ENCODE peak calls at places on chromosomes 13 and 19, in five cellular contexts. X is effector memory CD4-positive, alpha-beta T cell; F is stimulated activated naive CD4-positive, alpha-beta T cell treated with Interleukin-2 at 50 U/mL for 16 hours; L is activated naive CD4-positive, alpha-beta T cell; Q is C1 segment of cervical spinal cord. A is an unnamed sample.
A peak's percentile ranks its signal among the peaks of the same experiment; 100 is the strongest.

GRCh38 chr19:18109731-18110671 is 12.4 kb downstream of the MAST3 start:
- DNase-seq in X (no peak), F (peak; percentile 37), L (no peak), Q (no peak), A (no peak)

GRCh38 chr19:5973867-5974635 is 3.9 kb downstream of the RANBP3 start:
- DNase-seq in X (no peak), F (no peak), L (no peak), Q (no peak), A (no peak)

GRCh38 chr13:45728759-45729158 is 26.6 kb downstream of the CBY2 start:
- DNase-seq in X (no peak), F (no peak), L (no peak), Q (no peak), A (no peak)

GRCh38 chr19:1041835-1042685 is 2.2 kb downstream of the ABCA7 start:
- DNase-seq in X (no peak), F (no peak), L (no peak), Q (no peak), A (no peak)

GRCh38 chr19:53639471-53639870 is 7.7 kb downstream of the DPRX start:
- DNase-seq in X (no peak), F (no peak), L (no peak), Q (no peak), A (no peak)

GRCh38 chr19:2246014-2246620 is 3.0 kb upstream of the AMH start:
- DNase-seq in X (no peak), F (no peak), L (no peak), Q (no peak), A (no peak)

GRCh38 chr13:25886438-25887214 is 165.2 kb downstream of the SHISA2 start:
- DNase-seq in X (no peak), F (peak; percentile 35), L (no peak), Q (no peak), A (no peak)

GRCh38 chr13:84405286-84405685 is 523.0 kb upstream of the SLITRK1 start:
- DNase-seq in X (no peak), F (no peak), L (no peak), Q (no peak), A (no peak)

GRCh38 chr19:29667941-29668340 is 2.7 kb downstream of the PLEKHF1 start:
- DNase-seq in X (peak; percentile 56), F (peak; percentile 42), L (peak; percentile 26), Q (no peak), A (no peak)

GRCh38 chr13:21567714-21568113 is 36.3 kb downstream of the MICU2 start:
- DNase-seq in X (no peak), F (no peak), L (no peak), Q (no peak), A (no peak)

GRCh38 chr19:41691268-41691970 is 3.3 kb upstream of the CEACAM7 start:
- DNase-seq in X (no peak), F (no peak), L (no peak), Q (no peak), A (no peak)

GRCh38 chr13:20495087-20496023 is 30.3 kb downstream of the CRYL1 start:
- DNase-seq in X (peak; percentile 48), F (peak; percentile 36), L (peak; percentile 10), Q (no peak), A (peak; percentile 81)

GRCh38 chr13:48583859-48584311 is 51.0 kb upstream of the RCBTB2 start:
- DNase-seq in X (no peak), F (no peak), L (no peak), Q (no peak), A (no peak)

GRCh38 chr13:31631716-31632115 is 107.6 kb upstream of the RXFP2 start:
- DNase-seq in X (no peak), F (no peak), L (no peak), Q (no peak), A (no peak)

GRCh38 chr13:51423766-51424165 is 29.1 kb downstream of the INTS6 start:
- DNase-seq in X (no peak), F (no peak), L (no peak), Q (no peak), A (no peak)

GRCh38 chr19:17058236-17058635 is 17.0 kb downstream of the HAUS8 start:
- DNase-seq in X (no peak), F (no peak), L (no peak), Q (no peak), A (no peak)

GRCh38 chr13:113854238-113855011 is 9.5 kb downstream of the GAS6 start:
- DNase-seq in X (no peak), F (no peak), L (no peak), Q (no peak), A (peak; percentile 50)

GRCh38 chr13:113365551-113365971 is 1.6 kb upstream of the GRTP1 start:
- DNase-seq in X (no peak), F (no peak), L (no peak), Q (no peak), A (peak; percentile 34)

GRCh38 chr19:39175564-39175963 is 21.2 kb upstream of the NCCRP1 start:
- DNase-seq in X (no peak), F (no peak), L (no peak), Q (no peak), A (no peak)

GRCh38 chr13:27962128-27962841 is 6.8 kb downstream of the CDX2 start:
- DNase-seq in X (no peak), F (no peak), L (no peak), Q (no peak), A (no peak)

A was measured in dorsolateral prefrontal cortex.